ENCODE peak calls at places on chromosomes 4 and X, in ten cellular contexts. One of them, this sample, is unnamed.

GRCh38 chr4:22434895-22435294 is 81.0 kb downstream of the ADGRA3 start:
- DNase-seq in endothelial cell of umbilical vein: peak; percentile 61
- DNase-seq in testis: peak; percentile 54
- DNase-seq in IMR-90: peak; percentile 63
- DNase-seq in uterus: peak; percentile 17
- DNase-seq in vagina: no peak
- DNase-seq in ovary: no peak
- DNase-seq in esophagus muscularis mucosa: no peak
- DNase-seq in tibial nerve: no peak
- DNase-seq in suprapubic skin: no peak
- DNase-seq in this sample: no peak

GRCh38 chr4:126850286-126850685 is 782.5 kb upstream of the INTU start:
- DNase-seq in endothelial cell of umbilical vein: peak; percentile 71
- DNase-seq in ovary: no peak
- DNase-seq in suprapubic skin: no peak
- DNase-seq in uterus: no peak
- DNase-seq in tibial nerve: no peak
- DNase-seq in IMR-90: peak; percentile 99
- DNase-seq in esophagus muscularis mucosa: no peak
- DNase-seq in testis: no peak
- DNase-seq in vagina: no peak
- DNase-seq in this sample: no peak

GRCh38 chr4:47484169-47484568 is 906 bp upstream of the ATP10D start:
- DNase-seq in IMR-90: no peak
- DNase-seq in suprapubic skin: no peak
- DNase-seq in esophagus muscularis mucosa: no peak
- DNase-seq in ovary: no peak
- DNase-seq in testis: no peak
- DNase-seq in vagina: no peak
- DNase-seq in tibial nerve: no peak
- DNase-seq in uterus: no peak
- DNase-seq in endothelial cell of umbilical vein: no peak
- DNase-seq in this sample: peak; percentile 53

GRCh38 chr4:183142566-183143545 is 43.8 kb downstream of the WWC2 start:
- DNase-seq in IMR-90: peak; percentile 47
- DNase-seq in tibial nerve: peak; percentile 46
- DNase-seq in testis: peak; percentile 74
- DNase-seq in suprapubic skin: peak; percentile 66
- DNase-seq in ovary: no peak
- DNase-seq in esophagus muscularis mucosa: no peak
- DNase-seq in vagina: no peak
- DNase-seq in uterus: no peak
- DNase-seq in endothelial cell of umbilical vein: peak; percentile 55
- DNase-seq in this sample: peak; percentile 69

GRCh38 chr4:69713593-69713992 is 46.8 kb downstream of the SULT1B1 start:
- DNase-seq in vagina: no peak
- DNase-seq in tibial nerve: peak; percentile 58
- DNase-seq in testis: no peak
- DNase-seq in IMR-90: no peak
- DNase-seq in ovary: no peak
- DNase-seq in uterus: no peak
- DNase-seq in esophagus muscularis mucosa: no peak
- DNase-seq in endothelial cell of umbilical vein: no peak
- DNase-seq in suprapubic skin: no peak
- DNase-seq in this sample: peak; percentile 49

GRCh38 chr4:143883529-143883928 is 21.8 kb downstream of the GYPE start:
- DNase-seq in ovary: no peak
- DNase-seq in vagina: no peak
- DNase-seq in uterus: no peak
- DNase-seq in tibial nerve: no peak
- DNase-seq in IMR-90: no peak
- DNase-seq in testis: no peak
- DNase-seq in esophagus muscularis mucosa: no peak
- DNase-seq in endothelial cell of umbilical vein: no peak
- DNase-seq in suprapubic skin: no peak
- DNase-seq in this sample: no peak

GRCh38 chr4:57190651-57191481 is 80.7 kb upstream of the IGFBP7 start:
- DNase-seq in ovary: no peak
- DNase-seq in IMR-90: peak; percentile 13
- DNase-seq in esophagus muscularis mucosa: no peak
- DNase-seq in tibial nerve: no peak
- DNase-seq in uterus: no peak
- DNase-seq in suprapubic skin: no peak
- DNase-seq in testis: peak; percentile 57
- DNase-seq in endothelial cell of umbilical vein: peak; percentile 32
- DNase-seq in vagina: no peak
- DNase-seq in this sample: no peak

GRCh38 chr4:40984051-40984450 is 230.3 kb downstream of the APBB2 start:
- DNase-seq in IMR-90: peak; percentile 21
- DNase-seq in suprapubic skin: no peak
- DNase-seq in vagina: no peak
- DNase-seq in endothelial cell of umbilical vein: no peak
- DNase-seq in uterus: no peak
- DNase-seq in ovary: no peak
- DNase-seq in testis: no peak
- DNase-seq in tibial nerve: no peak
- DNase-seq in esophagus muscularis mucosa: no peak
- DNase-seq in this sample: no peak

GRCh38 chrX:49228185-49228584 is 5.0 kb downstream of the CACNA1F start:
- DNase-seq in suprapubic skin: no peak
- DNase-seq in uterus: no peak
- DNase-seq in IMR-90: no peak
- DNase-seq in testis: no peak
- DNase-seq in endothelial cell of umbilical vein: no peak
- DNase-seq in tibial nerve: no peak
- DNase-seq in esophagus muscularis mucosa: no peak
- DNase-seq in vagina: no peak
- DNase-seq in ovary: no peak
- DNase-seq in this sample: no peak

GRCh38 chrX:49232525-49232924 is 615 bp downstream of the CACNA1F start:
- DNase-seq in ovary: no peak
- DNase-seq in suprapubic skin: no peak
- DNase-seq in tibial nerve: no peak
- DNase-seq in uterus: no peak
- DNase-seq in endothelial cell of umbilical vein: no peak
- DNase-seq in testis: no peak
- DNase-seq in vagina: no peak
- DNase-seq in IMR-90: no peak
- DNase-seq in esophagus muscularis mucosa: no peak
- DNase-seq in this sample: no peak

GRCh38 chrX:49231333-49232000 is 1.7 kb downstream of the CACNA1F start:
- DNase-seq in IMR-90: no peak
- DNase-seq in testis: no peak
- DNase-seq in uterus: no peak
- DNase-seq in tibial nerve: no peak
- DNase-seq in esophagus muscularis mucosa: no peak
- DNase-seq in ovary: no peak
- DNase-seq in vagina: no peak
- DNase-seq in suprapubic skin: no peak
- DNase-seq in endothelial cell of umbilical vein: no peak
- DNase-seq in this sample: no peak

GRCh38 chrX:49233176-49233575 is at the start of gene CACNA1F:
- DNase-seq in vagina: no peak
- DNase-seq in esophagus muscularis mucosa: no peak
- DNase-seq in testis: no peak
- DNase-seq in uterus: no peak
- DNase-seq in tibial nerve: no peak
- DNase-seq in IMR-90: no peak
- DNase-seq in suprapubic skin: no peak
- DNase-seq in endothelial cell of umbilical vein: no peak
- DNase-seq in ovary: no peak
- DNase-seq in this sample: no peak

DNA sequence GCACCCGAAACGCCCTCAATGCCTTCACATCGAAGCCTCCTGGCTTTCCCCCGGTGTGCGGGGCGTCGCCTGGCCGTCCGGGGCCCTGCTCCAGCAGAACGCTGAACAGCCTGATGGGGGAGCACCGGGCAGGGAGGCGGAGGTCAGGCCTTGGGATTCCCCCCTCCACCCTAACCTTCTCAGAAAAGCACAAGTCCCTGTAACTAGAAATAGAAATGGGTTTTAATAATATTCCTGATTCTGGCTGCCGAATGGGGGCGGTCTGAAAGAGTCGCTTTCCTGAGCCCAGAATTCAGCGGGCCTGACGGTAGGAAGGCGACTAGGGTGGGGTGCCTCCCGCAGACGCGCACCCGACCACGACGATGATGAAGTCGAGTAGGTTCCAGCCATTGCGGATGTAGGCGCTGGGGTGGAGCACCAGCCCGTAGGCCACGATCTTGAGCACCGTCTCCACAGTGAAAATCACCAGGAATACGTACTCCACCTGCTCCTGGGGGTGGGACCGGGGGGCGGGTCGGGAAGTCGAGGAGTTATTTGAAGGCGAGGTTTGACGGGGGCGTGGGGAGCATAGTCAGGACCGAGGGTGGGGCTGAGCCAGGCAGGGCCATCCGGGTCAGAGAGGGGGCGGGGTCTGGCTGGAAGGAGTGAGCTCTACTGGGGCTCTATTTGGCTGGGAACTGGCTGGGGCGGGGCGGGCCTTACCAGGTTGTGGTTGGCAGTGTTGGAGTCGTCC is 2.5 kb downstream of the CACNA1F start:
- DNase-seq in IMR-90: no peak
- DNase-seq in endothelial cell of umbilical vein: no peak
- DNase-seq in ovary: no peak
- DNase-seq in tibial nerve: peak; percentile 21
- DNase-seq in suprapubic skin: no peak
- DNase-seq in testis: peak; percentile 43
- DNase-seq in esophagus muscularis mucosa: no peak
- DNase-seq in vagina: no peak
- DNase-seq in uterus: no peak
- DNase-seq in this sample: peak; percentile 92
- TF ChIP-seq CTCF in IMR-90: no peak
- TF ChIP-seq CTCF in endothelial cell of umbilical vein: peak; percentile 9
- TF ChIP-seq CTCF in ovary: no peak
- TF ChIP-seq CTCF in tibial nerve: peak; percentile 17
- TF ChIP-seq CTCF in suprapubic skin: no peak
- TF ChIP-seq CTCF in testis: no peak
- TF ChIP-seq CTCF in esophagus muscularis mucosa: no peak
- TF ChIP-seq CTCF in vagina: no peak
- TF ChIP-seq CTCF in uterus: no peak
- TF ChIP-seq CTCF in this sample: no peak

DNA sequence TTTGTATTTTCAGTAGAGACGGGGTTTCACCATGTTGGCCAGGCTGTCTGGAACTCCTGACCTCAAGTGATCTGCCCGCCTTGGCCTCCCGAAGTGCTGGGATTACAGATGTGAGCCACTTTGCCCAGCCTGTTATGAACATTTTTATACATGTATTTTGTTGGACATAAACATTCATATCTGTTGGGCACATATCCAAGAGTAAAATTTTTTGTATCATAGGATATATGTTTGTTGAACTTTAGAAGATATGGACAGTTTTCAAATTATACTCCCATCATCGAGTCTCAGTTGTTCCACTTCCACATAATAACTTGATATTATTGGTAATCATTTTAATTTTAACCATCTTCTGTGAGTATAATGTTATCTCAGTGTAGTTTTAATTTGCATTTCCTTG is 23.6 kb downstream of the GLRB start:
- DNase-seq in vagina: no peak
- DNase-seq in endothelial cell of umbilical vein: peak; percentile 66
- DNase-seq in tibial nerve: no peak
- DNase-seq in IMR-90: no peak
- DNase-seq in ovary: no peak
- DNase-seq in testis: no peak
- DNase-seq in suprapubic skin: no peak
- DNase-seq in uterus: no peak
- DNase-seq in esophagus muscularis mucosa: no peak
- DNase-seq in this sample: no peak
- TF ChIP-seq POLR2A in vagina: no peak
- TF ChIP-seq POLR2A in endothelial cell of umbilical vein: no peak
- TF ChIP-seq POLR2A in tibial nerve: no peak
- TF ChIP-seq POLR2A in IMR-90: no peak
- TF ChIP-seq POLR2A in ovary: no peak
- TF ChIP-seq POLR2A in testis: no peak
- TF ChIP-seq POLR2A in suprapubic skin: no peak
- TF ChIP-seq POLR2A in uterus: no peak
- TF ChIP-seq POLR2A in esophagus muscularis mucosa: no peak
- TF ChIP-seq POLR2A in this sample: no peak

GRCh38 chr4:138655970-138656369 is 359.6 kb upstream of the NOCT start:
- DNase-seq in tibial nerve: no peak
- DNase-seq in ovary: no peak
- DNase-seq in vagina: no peak
- DNase-seq in testis: no peak
- DNase-seq in IMR-90: no peak
- DNase-seq in endothelial cell of umbilical vein: no peak
- DNase-seq in esophagus muscularis mucosa: no peak
- DNase-seq in uterus: no peak
- DNase-seq in suprapubic skin: no peak
- DNase-seq in this sample: no peak

GRCh38 chr4:138658518-138658917 is 357.1 kb upstream of the NOCT start:
- DNase-seq in endothelial cell of umbilical vein: no peak
- DNase-seq in IMR-90: no peak
- DNase-seq in testis: no peak
- DNase-seq in ovary: no peak
- DNase-seq in esophagus muscularis mucosa: no peak
- DNase-seq in tibial nerve: no peak
- DNase-seq in vagina: no peak
- DNase-seq in uterus: no peak
- DNase-seq in suprapubic skin: no peak
- DNase-seq in this sample: no peak

GRCh38 chr4:138663883-138664282 is 351.7 kb upstream of the NOCT start:
- DNase-seq in endothelial cell of umbilical vein: no peak
- DNase-seq in tibial nerve: no peak
- DNase-seq in vagina: no peak
- DNase-seq in testis: no peak
- DNase-seq in ovary: no peak
- DNase-seq in IMR-90: peak; percentile 11
- DNase-seq in suprapubic skin: no peak
- DNase-seq in uterus: no peak
- DNase-seq in esophagus muscularis mucosa: no peak
- DNase-seq in this sample: no peak

GRCh38 chr4:138659640-138660325 is 355.8 kb upstream of the NOCT start:
- DNase-seq in endothelial cell of umbilical vein: no peak
- DNase-seq in tibial nerve: no peak
- DNase-seq in testis: no peak
- DNase-seq in uterus: no peak
- DNase-seq in vagina: no peak
- DNase-seq in IMR-90: no peak
- DNase-seq in ovary: no peak
- DNase-seq in esophagus muscularis mucosa: no peak
- DNase-seq in suprapubic skin: no peak
- DNase-seq in this sample: no peak

DNA sequence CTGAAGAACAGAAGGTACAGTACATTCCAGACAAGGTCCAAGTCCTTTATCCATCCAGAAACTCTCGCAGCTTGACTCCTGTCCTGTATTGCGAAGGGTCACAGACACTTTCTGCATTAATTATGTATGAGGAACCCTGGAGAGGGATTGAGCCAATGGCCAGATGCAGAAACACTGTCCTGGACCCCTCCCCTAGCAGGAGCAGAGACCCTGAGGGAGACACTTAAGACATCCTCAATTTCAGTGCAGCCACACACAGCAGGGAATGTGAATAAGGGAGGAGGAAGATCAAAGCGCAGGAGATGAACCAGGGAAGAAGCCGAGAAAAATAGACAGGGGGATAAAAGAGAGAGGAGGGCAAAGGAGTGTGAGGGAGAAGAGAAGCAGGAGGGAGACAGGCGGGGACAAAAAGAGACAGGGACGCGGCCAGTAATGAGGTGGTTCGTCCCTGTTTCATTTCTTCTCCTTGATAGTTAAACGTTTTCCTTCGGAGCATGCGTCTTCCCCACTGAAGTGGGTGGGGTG is 356.5 kb upstream of the NOCT start:
- DNase-seq in esophagus muscularis mucosa: no peak
- DNase-seq in ovary: no peak
- DNase-seq in testis: no peak
- DNase-seq in tibial nerve: no peak
- DNase-seq in endothelial cell of umbilical vein: no peak
- DNase-seq in suprapubic skin: no peak
- DNase-seq in IMR-90: no peak
- DNase-seq in uterus: no peak
- DNase-seq in vagina: no peak
- DNase-seq in this sample: no peak
- H3K4me3 ChIP-seq in esophagus muscularis mucosa: no peak overlapping the region
- H3K4me3 ChIP-seq in ovary: no peak overlapping the region
- H3K4me3 ChIP-seq in testis: no peak overlapping the region
- H3K4me3 ChIP-seq in tibial nerve: no peak overlapping the region
- H3K4me3 ChIP-seq in endothelial cell of umbilical vein: no peak overlapping the region
- H3K4me3 ChIP-seq in suprapubic skin: no peak overlapping the region
- H3K4me3 ChIP-seq in IMR-90: no peak overlapping the region
- H3K4me3 ChIP-seq in uterus: no peak overlapping the region
- H3K4me3 ChIP-seq in vagina: no peak overlapping the region
- H3K4me3 ChIP-seq in this sample: no peak overlapping the region

DNA sequence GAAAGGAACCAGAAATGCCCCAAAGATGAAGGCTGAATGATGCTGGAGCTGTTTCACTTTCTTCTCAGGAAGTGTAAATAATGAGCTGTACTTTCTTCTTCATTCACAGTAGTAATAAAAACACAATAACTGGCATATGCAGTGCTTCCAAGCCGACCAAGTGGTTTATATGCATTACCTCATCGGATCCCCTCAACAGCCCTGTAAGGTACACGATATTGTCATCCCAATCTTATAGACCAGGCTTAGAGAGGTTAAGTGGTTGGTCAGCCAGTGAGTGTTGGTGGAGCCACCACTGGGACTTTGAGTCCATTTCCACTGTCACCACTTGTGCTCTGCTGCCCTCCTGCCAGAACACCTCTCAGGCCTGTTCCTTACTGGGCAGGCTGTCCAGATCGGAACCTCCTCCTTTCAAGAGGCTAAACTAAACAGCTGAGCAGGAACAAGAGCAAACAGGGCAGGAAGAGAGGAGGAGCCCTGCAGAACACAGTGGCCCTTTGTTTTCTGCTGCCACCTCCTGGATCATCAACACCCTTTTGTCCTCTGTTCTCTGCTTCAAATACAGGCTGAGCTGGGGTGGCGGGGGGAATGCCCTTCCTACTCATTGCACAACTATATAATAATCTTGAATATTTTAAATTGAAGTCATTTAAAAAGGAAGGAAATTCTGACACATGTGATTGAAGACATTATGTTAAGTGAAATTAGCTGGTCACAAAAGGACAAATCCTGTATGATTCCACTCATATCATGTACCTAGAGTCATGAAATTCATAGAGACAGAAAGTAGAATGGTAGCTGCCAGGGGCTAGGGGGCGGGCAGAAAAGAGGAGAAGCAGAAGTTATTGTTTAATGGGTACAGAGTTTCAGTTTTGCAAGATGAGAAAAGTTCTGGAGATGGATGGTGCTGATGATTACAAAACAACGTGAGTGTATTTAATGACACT is 112.5 kb upstream of the ATP6AP2 start:
- DNase-seq in vagina: no peak
- DNase-seq in uterus: no peak
- DNase-seq in ovary: no peak
- DNase-seq in IMR-90: peak; percentile 5
- DNase-seq in testis: peak; percentile 73
- DNase-seq in suprapubic skin: no peak
- DNase-seq in tibial nerve: peak; percentile 46
- DNase-seq in esophagus muscularis mucosa: no peak
- DNase-seq in endothelial cell of umbilical vein: peak; percentile 27
- DNase-seq in this sample: no peak
- TF ChIP-seq CTCF in vagina: no peak
- TF ChIP-seq CTCF in uterus: no peak
- TF ChIP-seq CTCF in ovary: no peak
- TF ChIP-seq CTCF in IMR-90: no peak
- TF ChIP-seq CTCF in testis: no peak
- TF ChIP-seq CTCF in suprapubic skin: peak; percentile 20
- TF ChIP-seq CTCF in tibial nerve: no peak
- TF ChIP-seq CTCF in esophagus muscularis mucosa: peak; percentile 30
- TF ChIP-seq CTCF in endothelial cell of umbilical vein: peak; percentile 23
- TF ChIP-seq CTCF in this sample: no peak

This sample was measured in lower leg skin.